ENCODE peak calls at places on chromosomes 2 and 18, in nine cellular contexts. One of them, this sample, is unnamed.

GRCh38 chr2:5932556-5933469 is 240.6 kb downstream of the SOX11 start:
- DNase-seq in CD4-positive, CD25-positive, alpha-beta regulatory T cell: no peak
- DNase-seq in ureter: no peak
- DNase-seq in M059J: no peak
- DNase-seq in NCI-H1105: no peak
- DNase-seq in neuronal stem cell: no peak
- DNase-seq in NCI-H460: no peak
- DNase-seq in left ventricle myocardium inferior: peak
- DNase-seq in choroid plexus epithelial cell: no peak
- DNase-seq in this sample: no peak

GRCh38 chr2:71715241-71715750 is 261.9 kb downstream of the DYSF start:
- DNase-seq in NCI-H460: no peak
- DNase-seq in choroid plexus epithelial cell: no peak
- DNase-seq in ureter: no peak
- DNase-seq in NCI-H1105: no peak
- DNase-seq in neuronal stem cell: no peak
- DNase-seq in CD4-positive, CD25-positive, alpha-beta regulatory T cell: no peak
- DNase-seq in M059J: no peak
- DNase-seq in left ventricle myocardium inferior: no peak
- DNase-seq in this sample: no peak

GRCh38 chr18:56407631-56408030 is 230.8 kb downstream of the TXNL1 start:
- DNase-seq in ureter: no peak
- DNase-seq in CD4-positive, CD25-positive, alpha-beta regulatory T cell: no peak
- DNase-seq in left ventricle myocardium inferior: no peak
- DNase-seq in NCI-H1105: no peak
- DNase-seq in choroid plexus epithelial cell: peak
- DNase-seq in neuronal stem cell: no peak
- DNase-seq in NCI-H460: no peak
- DNase-seq in M059J: no peak
- DNase-seq in this sample: no peak

GRCh38 chr2:236744316-236745105 is 174.9 kb downstream of the ACKR3 start:
- DNase-seq in M059J: peak
- DNase-seq in left ventricle myocardium inferior: no peak
- DNase-seq in choroid plexus epithelial cell: peak
- DNase-seq in neuronal stem cell: no peak
- DNase-seq in CD4-positive, CD25-positive, alpha-beta regulatory T cell: no peak
- DNase-seq in NCI-H1105: no peak
- DNase-seq in NCI-H460: no peak
- DNase-seq in ureter: no peak
- DNase-seq in this sample: no peak

GRCh38 chr18:47417807-47418206 is 166.3 kb upstream of the SKOR2 start:
- DNase-seq in NCI-H460: no peak
- DNase-seq in NCI-H1105: no peak
- DNase-seq in left ventricle myocardium inferior: no peak
- DNase-seq in CD4-positive, CD25-positive, alpha-beta regulatory T cell: no peak
- DNase-seq in ureter: no peak
- DNase-seq in choroid plexus epithelial cell: no peak
- DNase-seq in M059J: peak
- DNase-seq in neuronal stem cell: no peak
- DNase-seq in this sample: no peak

GRCh38 chr2:83017366-83018090 is 1441.6 kb downstream of the SUCLG1 start:
- DNase-seq in ureter: no peak
- DNase-seq in NCI-H460: no peak
- DNase-seq in left ventricle myocardium inferior: no peak
- DNase-seq in choroid plexus epithelial cell: peak
- DNase-seq in neuronal stem cell: no peak
- DNase-seq in CD4-positive, CD25-positive, alpha-beta regulatory T cell: no peak
- DNase-seq in NCI-H1105: no peak
- DNase-seq in M059J: no peak
- DNase-seq in this sample: no peak

GRCh38 chr18:51437280-51438271 is 240.1 kb upstream of the MEX3C start:
- DNase-seq in neuronal stem cell: no peak
- DNase-seq in ureter: no peak
- DNase-seq in choroid plexus epithelial cell: no peak
- DNase-seq in NCI-H460: peak
- DNase-seq in NCI-H1105: no peak
- DNase-seq in left ventricle myocardium inferior: no peak
- DNase-seq in M059J: no peak
- DNase-seq in CD4-positive, CD25-positive, alpha-beta regulatory T cell: no peak
- DNase-seq in this sample: no peak

GRCh38 chr18:76420888-76421287 is 74.2 kb downstream of the ZNF516 start:
- DNase-seq in neuronal stem cell: no peak
- DNase-seq in choroid plexus epithelial cell: no peak
- DNase-seq in NCI-H460: no peak
- DNase-seq in CD4-positive, CD25-positive, alpha-beta regulatory T cell: no peak
- DNase-seq in NCI-H1105: no peak
- DNase-seq in left ventricle myocardium inferior: no peak
- DNase-seq in ureter: no peak
- DNase-seq in M059J: no peak
- DNase-seq in this sample: no peak

GRCh38 chr18:5395860-5396448 is 100.4 kb upstream of the ZBTB14 start:
- DNase-seq in NCI-H1105: no peak
- DNase-seq in neuronal stem cell: no peak
- DNase-seq in ureter: no peak
- DNase-seq in left ventricle myocardium inferior: no peak
- DNase-seq in NCI-H460: no peak
- DNase-seq in CD4-positive, CD25-positive, alpha-beta regulatory T cell: peak
- DNase-seq in choroid plexus epithelial cell: no peak
- DNase-seq in M059J: no peak
- DNase-seq in this sample: no peak

GRCh38 chr2:172704072-172704936 is 31.3 kb upstream of the RAPGEF4 start:
- DNase-seq in choroid plexus epithelial cell: peak
- DNase-seq in ureter: no peak
- DNase-seq in NCI-H460: peak
- DNase-seq in NCI-H1105: no peak
- DNase-seq in neuronal stem cell: peak
- DNase-seq in left ventricle myocardium inferior: no peak
- DNase-seq in CD4-positive, CD25-positive, alpha-beta regulatory T cell: peak
- DNase-seq in M059J: peak
- DNase-seq in this sample: no peak

GRCh38 chr2:160427629-160428424 is 65.8 kb downstream of the RBMS1 start:
- DNase-seq in choroid plexus epithelial cell: peak
- DNase-seq in ureter: no peak
- DNase-seq in neuronal stem cell: no peak
- DNase-seq in NCI-H460: no peak
- DNase-seq in NCI-H1105: no peak
- DNase-seq in M059J: peak
- DNase-seq in CD4-positive, CD25-positive, alpha-beta regulatory T cell: peak
- DNase-seq in left ventricle myocardium inferior: no peak
- DNase-seq in this sample: no peak

GRCh38 chr18:2905802-2906521 is 59.2 kb downstream of the EMILIN2 start:
- DNase-seq in choroid plexus epithelial cell: no peak
- DNase-seq in NCI-H460: no peak
- DNase-seq in ureter: peak
- DNase-seq in M059J: peak
- DNase-seq in neuronal stem cell: no peak
- DNase-seq in left ventricle myocardium inferior: peak
- DNase-seq in NCI-H1105: no peak
- DNase-seq in CD4-positive, CD25-positive, alpha-beta regulatory T cell: peak
- DNase-seq in this sample: peak

GRCh38 chr18:52394602-52395001 is 54.6 kb downstream of the DCC start:
- DNase-seq in CD4-positive, CD25-positive, alpha-beta regulatory T cell: no peak
- DNase-seq in NCI-H1105: no peak
- DNase-seq in ureter: no peak
- DNase-seq in neuronal stem cell: no peak
- DNase-seq in choroid plexus epithelial cell: peak
- DNase-seq in left ventricle myocardium inferior: no peak
- DNase-seq in NCI-H460: no peak
- DNase-seq in M059J: no peak
- DNase-seq in this sample: no peak

GRCh38 chr2:46062637-46063412 is 234.4 kb upstream of the EPAS1 start:
- DNase-seq in choroid plexus epithelial cell: peak
- DNase-seq in neuronal stem cell: peak
- DNase-seq in CD4-positive, CD25-positive, alpha-beta regulatory T cell: peak
- DNase-seq in left ventricle myocardium inferior: peak
- DNase-seq in NCI-H460: peak
- DNase-seq in NCI-H1105: peak
- DNase-seq in ureter: peak
- DNase-seq in M059J: peak
- DNase-seq in this sample: peak

GRCh38 chr2:86290596-86291327 is 46.7 kb downstream of the REEP1 start:
- DNase-seq in NCI-H460: peak
- DNase-seq in M059J: peak
- DNase-seq in NCI-H1105: no peak
- DNase-seq in choroid plexus epithelial cell: no peak
- DNase-seq in neuronal stem cell: no peak
- DNase-seq in left ventricle myocardium inferior: peak
- DNase-seq in CD4-positive, CD25-positive, alpha-beta regulatory T cell: no peak
- DNase-seq in ureter: no peak
- DNase-seq in this sample: no peak

This sample was measured in coronary artery.